ENCODE peak calls at places on chromosome 9, in five cellular contexts. I, G, N, C and E are unnamed samples. For H3K9me3, the result is how much of the 10 kb centered on the place peaks cover.

GRCh38 chr9:120926397-120926928 is at the start of gene TRAF1:
- DNase-seq in I (peak), G (no peak), N (peak), C (no peak), E (no peak)

GRCh38 chr9:70924380-70924779 is 197.0 kb downstream of the TRPM3 start:
- DNase-seq in I (no peak), G (no peak), N (no peak), C (no peak), E (no peak)

GRCh38 chr9:87580941-87581438 is 83.3 kb downstream of the DAPK1 start:
- DNase-seq in I (no peak), G (no peak), N (no peak), C (no peak), E (no peak)

GRCh38 chr9:89083626-89084025 is 92.4 kb downstream of the S1PR3 start:
- DNase-seq in I (no peak), G (no peak), N (no peak), C (no peak), E (no peak)

GRCh38 chr9:121910491-121911040 is 182.5 kb downstream of the TTLL11 start:
- DNase-seq in I (no peak), G (no peak), N (no peak), C (no peak), E (no peak)

GRCh38 chr9:138112791-138113600 is 235.4 kb downstream of the CACNA1B start:
- DNase-seq in I (no peak), G (no peak), N (no peak), C (no peak), E (no peak)

GRCh38 chr9:136794281-136795026 is 1.7 kb upstream of the CCDC183 start:
- DNase-seq in I (no peak), G (no peak), N (no peak), C (no peak), E (no peak)

GRCh38 chr9:87678650-87679355 is 47.1 kb upstream of the CTSL start:
- DNase-seq in I (peak), G (no peak), N (peak), C (peak), E (no peak)

GRCh38 chr9:35726876-35727438 is 5.0 kb downstream of the TLN1 start:
- DNase-seq in I (no peak), G (peak), N (peak), C (no peak), E (no peak)

GRCh38 chr9:98967257-98967656 is 23.6 kb downstream of the COL15A1 start:
- DNase-seq in I (no peak), G (no peak), N (no peak), C (no peak), E (no peak)

GRCh38 chr9:110207071-110207923 is 662 bp downstream of the C9orf152 start:
- DNase-seq in I (peak), G (no peak), N (no peak), C (no peak), E (no peak)

GRCh38 chr9:78296893-78297671 is at the start of gene PSAT1:
- DNase-seq in I (peak), G (peak), N (peak), C (peak), E (peak)

GRCh38 chr9:78606011-78606410 is 309.1 kb downstream of the PSAT1 start:
- DNase-seq in I (no peak), G (no peak), N (no peak), C (no peak), E (no peak)

DNA sequence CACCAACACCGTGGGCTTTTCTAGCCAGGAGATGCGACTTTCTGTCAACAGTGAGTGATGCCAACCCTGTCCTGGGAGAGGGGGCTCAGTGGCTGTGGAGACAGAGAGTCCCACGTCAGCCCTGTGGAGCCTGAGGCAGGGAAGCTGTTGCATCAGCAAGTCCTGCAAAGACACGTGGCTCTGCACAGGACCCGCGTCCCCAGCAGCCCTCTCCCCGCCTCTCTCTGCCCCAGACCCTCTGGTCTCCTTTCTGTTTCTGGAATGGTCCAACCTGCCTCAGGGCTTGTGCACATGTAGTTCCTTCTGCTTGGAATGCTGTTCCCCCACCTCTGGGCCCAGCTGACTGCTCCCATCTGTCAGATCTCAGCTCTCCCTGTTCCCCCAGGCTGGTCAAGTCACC is 60.4 kb downstream of the HMCN2 start:
- DNase-seq in I (no peak), G (no peak), N (no peak), C (no peak), E (no peak)
- H3K9me3 ChIP-seq in I (under half), G (under half), N (under half), C (under half), E (under half)

GRCh38 chr9:65409471-65409980 is 124.5 kb upstream of the FOXD4L5 start:
- DNase-seq in I (no peak), G (no peak), N (no peak), C (no peak), E (no peak)
- H3K9me3 ChIP-seq in I (under half), G (under half), N (under half), C (under half), E (under half)

GRCh38 chr9:135650408-135650807 is 11.1 kb upstream of the GLT6D1 start:
- DNase-seq in I (no peak), G (no peak), N (no peak), C (no peak), E (no peak)

GRCh38 chr9:135647897-135648296 is 8.6 kb upstream of the GLT6D1 start:
- DNase-seq in I (no peak), G (no peak), N (no peak), C (no peak), E (no peak)

GRCh38 chr9:135649508-135649907 is 10.2 kb upstream of the GLT6D1 start:
- DNase-seq in I (no peak), G (no peak), N (no peak), C (no peak), E (no peak)

GRCh38 chr9:135644631-135645218 is 5.4 kb upstream of the GLT6D1 start:
- DNase-seq in I (no peak), G (no peak), N (no peak), C (no peak), E (no peak)

DNA sequence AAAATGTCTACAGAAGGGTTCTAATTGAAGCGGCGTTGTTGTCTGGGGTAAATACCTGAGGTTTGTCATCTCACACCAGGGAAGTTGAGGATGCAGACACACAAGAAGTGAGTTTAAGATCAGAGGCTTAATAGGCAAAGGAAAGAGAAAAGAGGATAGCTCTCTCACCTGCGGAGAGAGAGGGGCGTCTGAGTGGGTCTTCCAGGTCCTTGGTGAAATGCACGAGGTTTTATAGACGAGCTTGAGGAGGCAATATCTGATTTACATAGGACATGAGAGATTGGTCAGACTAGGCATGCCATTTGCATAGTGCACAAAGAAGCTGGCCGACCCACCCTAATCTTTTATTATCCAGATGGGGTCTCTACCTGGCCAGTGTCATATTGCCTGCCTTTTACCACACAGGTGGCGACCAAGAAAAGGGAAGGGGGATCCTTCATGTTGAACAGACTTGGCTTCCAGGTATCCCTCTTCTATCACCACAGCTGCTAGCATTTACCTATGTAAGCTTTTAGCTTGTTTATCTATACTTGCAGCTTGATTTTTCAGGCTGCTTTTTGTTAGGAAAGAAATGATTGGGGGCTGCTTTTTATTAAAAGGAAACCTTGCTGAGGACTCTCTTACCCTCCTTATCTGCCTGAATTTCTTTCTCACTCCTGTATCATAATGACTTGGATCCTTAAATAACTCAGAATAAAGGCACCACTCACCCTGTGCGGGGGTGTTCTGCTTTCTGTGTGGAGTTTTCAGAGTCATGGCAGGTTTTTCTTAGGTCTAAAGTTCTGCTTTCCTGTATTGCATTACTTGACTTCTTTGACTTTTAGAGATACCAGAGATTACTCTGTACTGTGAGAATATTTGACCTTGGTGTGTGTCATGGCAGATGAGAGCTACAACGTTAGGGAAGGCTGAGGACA is 9.4 kb upstream of the GLT6D1 start:
- DNase-seq in I (no peak), G (no peak), N (no peak), C (no peak), E (no peak)
- H3K9me3 ChIP-seq in I (under half), G (half or more), N (under half), C (under half), E (under half)

GRCh38 chr9:111527347-111527746 is 2.4 kb downstream of the ZNF483 start:
- DNase-seq in I (no peak), G (no peak), N (no peak), C (no peak), E (no peak)

GRCh38 chr9:111529787-111530186 is 4.8 kb downstream of the ZNF483 start:
- DNase-seq in I (no peak), G (no peak), N (no peak), C (no peak), E (no peak)

GRCh38 chr9:111531716-111532115 is 6.7 kb downstream of the ZNF483 start:
- DNase-seq in I (no peak), G (no peak), N (no peak), C (no peak), E (no peak)

GRCh38 chr9:111533099-111533785 is 8.3 kb downstream of the ZNF483 start:
- DNase-seq in I (no peak), G (no peak), N (no peak), C (no peak), E (no peak)
- H3K9me3 ChIP-seq in I (under half), G (half or more), N (under half), C (under half), E (under half)

DNA sequence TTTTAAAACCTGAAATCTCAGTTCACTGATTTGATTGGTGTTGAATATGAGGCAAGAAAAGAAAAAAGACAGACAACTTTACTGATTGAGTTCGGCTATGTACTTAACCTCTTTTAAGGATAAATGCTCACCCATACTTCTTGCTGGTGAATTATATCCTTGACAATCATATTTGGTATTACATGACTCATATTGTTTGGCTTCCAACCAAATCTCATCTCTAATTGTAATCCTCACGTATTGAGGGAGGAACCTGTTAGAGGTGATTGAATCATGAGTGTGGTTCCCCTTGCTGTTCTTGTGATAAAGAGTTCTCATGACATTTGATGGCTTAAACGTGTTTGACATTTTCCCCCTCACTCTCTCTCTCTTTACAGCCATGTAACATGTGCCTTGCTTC is 255.6 kb upstream of the IZUMO3 start:
- DNase-seq in I (no peak), G (no peak), N (no peak), C (no peak), E (no peak)
- H3K9me3 ChIP-seq in I (under half), G (under half), N (under half), C (under half), E (under half)

GRCh38 chr9:75814667-75815066 is 75.8 kb upstream of the PCSK5 start:
- DNase-seq in I (no peak), G (no peak), N (no peak), C (no peak), E (no peak)
- H3K9me3 ChIP-seq in I (under half), G (half or more), N (under half), C (under half), E (under half)

DNA sequence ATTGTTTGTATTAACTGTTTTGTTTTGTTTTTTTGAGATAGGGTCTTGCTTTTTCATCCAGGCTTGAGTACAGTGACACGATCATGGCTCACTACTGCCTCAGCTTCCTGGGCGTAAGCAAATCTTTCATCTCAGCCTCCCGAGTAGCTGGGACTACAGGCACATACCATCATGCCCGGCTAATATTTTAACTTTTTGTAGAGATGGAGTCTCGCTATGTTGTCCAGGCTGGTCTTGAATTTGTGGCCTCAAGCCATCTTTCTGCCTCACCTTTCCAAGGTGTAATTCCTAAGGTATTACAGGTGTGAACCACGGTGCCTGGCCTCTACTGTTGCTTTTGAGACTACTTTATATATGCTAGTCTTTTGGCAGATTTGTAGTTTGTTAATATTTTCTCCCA is 8.4 kb downstream of the RCL1 start:
- DNase-seq in I (no peak), G (no peak), N (no peak), C (no peak), E (no peak)
- H3K9me3 ChIP-seq in I (under half), G (under half), N (under half), C (under half), E (under half)